ENCODE peak calls at places on chromosomes 3 and 15, in five cellular contexts. B is AG09319; Y is GOT3; H is CD8-positive, alpha-beta T cell; V is activated CD4-positive, alpha-beta T cell treated with anti-CD3 and anti-CD28 coated beads for 24 hours. R is an unnamed sample.
A peak's percentile ranks its signal among the peaks of the same experiment; 100 is the strongest.

GRCh38 chr3:71510485-71510884 is 73.0 kb downstream of the FOXP1 start:
- DNase-seq in V (no peak), H (no peak), B (no peak), Y (no peak), R (no peak)

GRCh38 chr3:128323206-128324081 is 143.2 kb downstream of the DNAJB8 start:
- DNase-seq in V (no peak), B (no peak), Y (no peak), H (no peak), R (no peak)

GRCh38 chr3:120673116-120673515 is 8.9 kb downstream of the HGD start:
- DNase-seq in B (no peak), H (no peak), V (no peak), Y (no peak), R (no peak)

GRCh38 chr3:135844381-135844780 is 121.1 kb upstream of the PPP2R3A start:
- DNase-seq in Y (no peak), H (no peak), B (no peak), V (no peak), R (no peak)

GRCh38 chr15:37142371-37142770 is 42.0 kb upstream of the MEIS2 start:
- DNase-seq in Y (no peak), B (no peak), V (no peak), H (no peak), R (no peak)

GRCh38 chr15:42584031-42584765 is 8.8 kb downstream of the STARD9 start:
- DNase-seq in B (no peak), H (no peak), Y (no peak), V (no peak), R (no peak)

GRCh38 chr3:53230041-53230621 is 25.7 kb downstream of the TKT start:
- DNase-seq in B (no peak), Y (no peak), V (no peak), H (no peak), R (no peak)

GRCh38 chr3:149895807-149896206 is 74.9 kb downstream of the PFN2 start:
- DNase-seq in V (no peak), Y (no peak), H (no peak), B (no peak), R (no peak)

GRCh38 chr15:61621146-61621545 is 392.0 kb upstream of the RORA start:
- DNase-seq in H (no peak), V (no peak), B (no peak), Y (no peak), R (no peak)

GRCh38 chr15:31485431-31485830 is 158.8 kb downstream of the KLF13 start:
- DNase-seq in H (no peak), Y (no peak), B (no peak), V (no peak), R (no peak)

GRCh38 chr3:31614162-31614921 is 81.6 kb downstream of the STT3B start:
- DNase-seq in Y (no peak), B (no peak), H (no peak), V (no peak), R (no peak)

GRCh38 chr3:17494117-17494809 is 248.2 kb downstream of the TBC1D5 start:
- DNase-seq in B (no peak), Y (no peak), H (no peak), V (no peak), R (no peak)

GRCh38 chr3:169772530-169772950 is 656 bp upstream of the MYNN start:
- DNase-seq in Y (peak; percentile 70), H (peak; percentile 48), B (no peak), V (peak; percentile 38), R (peak; percentile 88)

GRCh38 chr3:63960048-63960711 is 48.0 kb upstream of the SCAANT1 start:
- DNase-seq in B (no peak), V (no peak), H (no peak), Y (no peak), R (no peak)

GRCh38 chr15:99118258-99118632 is 13.4 kb downstream of the SYNM start:
- DNase-seq in Y (no peak), V (no peak), B (no peak), H (no peak), R (no peak)

GRCh38 chr3:72446406-72447058 is 401.7 kb downstream of the SHQ1 start:
- DNase-seq in Y (no peak), H (peak; percentile 21), B (no peak), V (no peak), R (no peak)

GRCh38 chr3:178159691-178160090 is 376.5 kb upstream of the KCNMB2 start:
- DNase-seq in Y (no peak), H (no peak), V (no peak), B (no peak), R (no peak)

GRCh38 chr3:188926741-188927650 is 244.8 kb upstream of the TPRG1 start:
- DNase-seq in V (no peak), H (no peak), Y (no peak), B (no peak), R (no peak)

GRCh38 chr3:37762698-37763097 is 99.0 kb upstream of the CTDSPL start:
- DNase-seq in Y (no peak), H (no peak), V (no peak), B (no peak), R (no peak)

GRCh38 chr3:11653298-11654055 is 9.8 kb upstream of the VGLL4 start:
- DNase-seq in Y (no peak), V (no peak), B (no peak), H (no peak), R (no peak)

GRCh38 chr3:52847241-52847640 is 12.4 kb upstream of the MUSTN1 start:
- DNase-seq in V (no peak), H (no peak), Y (no peak), B (no peak), R (no peak)

GRCh38 chr3:122874116-122874515 is 79.2 kb downstream of the SLC49A4 start:
- DNase-seq in Y (no peak), B (no peak), H (no peak), V (no peak), R (no peak)

GRCh38 chr3:131091768-131092167 is 65.1 kb downstream of the NEK11 start:
- DNase-seq in Y (no peak), V (no peak), H (no peak), B (no peak), R (no peak)

GRCh38 chr15:82263350-82263749 is 732 bp downstream of the SAXO2 start:
- DNase-seq in V (no peak), Y (no peak), H (no peak), B (no peak), R (no peak)

GRCh38 chr15:99324082-99324620 is 72.9 kb downstream of the LRRC28 start:
- DNase-seq in H (no peak), B (peak; percentile 52), V (no peak), Y (no peak), R (no peak)

GRCh38 chr3:122258757-122259371 is 66.2 kb upstream of the CSTA start:
- DNase-seq in V (peak; percentile 50), Y (peak; percentile 13), H (no peak), B (peak; percentile 16), R (no peak)

GRCh38 chr3:99407257-99407656 is 231.1 kb upstream of the COL8A1 start:
- DNase-seq in B (no peak), Y (no peak), H (no peak), V (no peak), R (no peak)

GRCh38 chr3:55453871-55454496 is 33.1 kb downstream of the WNT5A start:
- DNase-seq in Y (no peak), B (no peak), H (no peak), V (no peak), R (no peak)